ENCODE peak calls at places on chromosomes 16 and 17, in four cellular contexts. L is glutamatergic neuron, W is posterior cingulate gyrus, J is T-cell. F is an unnamed sample.

GRCh38 chr17:47717845-47718621 is 15.0 kb upstream of the TBX21 start:
- DNase-seq in J (no peak), W (no peak), L (no peak), F (no peak)

GRCh38 chr16:57530104-57530522 is 6.3 kb downstream of the CCDC102A start:
- DNase-seq in L (no peak), W (no peak), J (peak), F (peak)

GRCh38 chr17:47638903-47639302 is 10.8 kb upstream of the KPNB1 start:
- DNase-seq in L (no peak), J (no peak), W (no peak), F (no peak)

GRCh38 chr16:87806246-87806607 is 40.4 kb upstream of the KLHDC4 start:
- DNase-seq in W (peak), L (no peak), J (no peak), F (no peak)

GRCh38 chr17:17554266-17554665 is 37.2 kb downstream of the PEMT start:
- DNase-seq in W (no peak), L (no peak), J (no peak), F (no peak)

GRCh38 chr16:83701494-83701893 is 106.3 kb upstream of the HSBP1 start:
- DNase-seq in J (no peak), W (no peak), L (no peak), F (peak)

GRCh38 chr16:53912155-53912554 is 208.2 kb downstream of the FTO start:
- DNase-seq in L (no peak), W (no peak), J (peak), F (no peak)

GRCh38 chr17:77018504-77018903 is 122.3 kb upstream of the SEC14L1 start:
- DNase-seq in W (no peak), J (no peak), L (no peak), F (no peak)

GRCh38 chr16:8943001-8943763 is 20.5 kb downstream of the USP7 start:
- DNase-seq in W (no peak), J (no peak), L (no peak), F (no peak)

GRCh38 chr17:80125656-80126448 is 21.1 kb downstream of the EIF4A3 start:
- DNase-seq in J (no peak), W (no peak), L (no peak), F (no peak)

GRCh38 chr17:29620779-29621500 is 1.8 kb downstream of the CORO6 start:
- DNase-seq in J (no peak), L (no peak), W (no peak), F (no peak)

GRCh38 chr17:79515646-79516604 is 94.9 kb downstream of the RBFOX3 start:
- DNase-seq in L (no peak), W (peak), J (no peak), F (no peak)

GRCh38 chr17:50149425-50150353 is 788 bp downstream of the PPP1R9B start:
- DNase-seq in W (peak), J (peak), L (peak), F (peak)

GRCh38 chr16:50079741-50080140 is 14.0 kb downstream of the HEATR3 start:
- DNase-seq in L (no peak), W (no peak), J (no peak), F (no peak)

GRCh38 chr16:8925455-8925854 is 38.3 kb downstream of the USP7 start:
- DNase-seq in L (no peak), J (no peak), W (no peak), F (no peak)

GRCh38 chr16:54431041-54431996 is 144.7 kb upstream of the IRX3 start:
- DNase-seq in W (no peak), J (no peak), L (no peak), F (no peak)

GRCh38 chr17:13311301-13311700 is 290.4 kb downstream of the HS3ST3A1 start:
- DNase-seq in L (no peak), J (no peak), W (no peak), F (no peak)

GRCh38 chr17:82647593-82648164 is 565 bp downstream of the WDR45B start:
- DNase-seq in L (peak), W (peak), J (peak), F (peak)

GRCh38 chr16:21156767-21157467 is 1.6 kb upstream of the LDAF1 start:
- DNase-seq in J (no peak), W (no peak), L (peak), F (no peak)

GRCh38 chr17:30808785-30809286 is 15.7 kb downstream of the CRLF3 start:
- DNase-seq in J (peak), L (no peak), W (no peak), F (no peak)

GRCh38 chr16:82748026-82748425 is 121.3 kb downstream of the CDH13 start:
- DNase-seq in L (no peak), W (no peak), J (no peak), F (no peak)

GRCh38 chr17:44878627-44879221 is 20.5 kb downstream of the EFTUD2 start:
- DNase-seq in L (peak), J (no peak), W (no peak), F (no peak)

GRCh38 chr16:20051611-20052010 is 22.1 kb downstream of the GPR139 start:
- DNase-seq in J (no peak), L (no peak), W (no peak), F (no peak)

GRCh38 chr17:46044286-46044928 is 45.4 kb downstream of the STH start:
- DNase-seq in L (peak), W (no peak), J (peak), F (no peak)

GRCh38 chr16:47139561-47140185 is 4.1 kb downstream of the NETO2 start:
- DNase-seq in L (no peak), W (no peak), J (no peak), F (no peak)

GRCh38 chr17:17919169-17920107 is 52.8 kb downstream of the TOM1L2 start:
- DNase-seq in L (peak), J (peak), W (peak), F (no peak)

GRCh38 chr17:74085434-74085833 is 118.0 kb upstream of the RPL38 start:
- DNase-seq in J (no peak), L (no peak), W (no peak), F (no peak)

GRCh38 chr17:40612510-40613244 is 34.9 kb downstream of the SMARCE1 start:
- DNase-seq in L (no peak), W (peak), J (peak), F (peak)

GRCh38 chr17:3865166-3865565 is 19.1 kb upstream of the NCBP3 start:
- DNase-seq in L (no peak), J (no peak), W (no peak), F (no peak)

GRCh38 chr16:50878966-50879615 is 137.2 kb downstream of the CYLD start:
- DNase-seq in L (no peak), J (no peak), W (no peak), F (no peak)

GRCh38 chr16:30697264-30698138 is 1.5 kb upstream of the SRCAP start:
- DNase-seq in J (no peak), L (no peak), W (peak), F (no peak)

GRCh38 chr17:78753316-78754250 is 28.5 kb downstream of the CYTH1 start:
- DNase-seq in J (no peak), W (no peak), L (no peak), F (no peak)

GRCh38 chr16:66649636-66650205 is 45.2 kb downstream of the CMTM3 start:
- DNase-seq in J (no peak), L (no peak), W (no peak), F (no peak)

GRCh38 chr17:51741447-51741846 is 417.1 kb downstream of the CA10 start:
- DNase-seq in W (no peak), J (no peak), L (no peak), F (no peak)

GRCh38 chr17:76202516-76202915 is 37.8 kb downstream of the RNF157 start:
- DNase-seq in W (no peak), L (no peak), J (no peak), F (no peak)

GRCh38 chr16:7051586-7052349 is 280.9 kb upstream of the RBFOX1 start:
- DNase-seq in J (no peak), W (no peak), L (no peak), F (no peak)

GRCh38 chr17:63545302-63545928 is 4.9 kb upstream of the DCAF7 start:
- DNase-seq in L (no peak), W (no peak), J (no peak), F (no peak)

GRCh38 chr16:19008770-19009169 is 25.0 kb downstream of the TMC7 start:
- DNase-seq in J (no peak), W (no peak), L (no peak), F (no peak)

GRCh38 chr16:86213427-86214205 is 296.7 kb upstream of the FOXF1 start:
- DNase-seq in W (no peak), L (no peak), J (no peak), F (no peak)